ENCODE peak calls at places on chromosomes 3 and 15, in five cellular contexts. One of them, this sample, is unnamed.

GRCh38 chr3:130838898-130839572 is 54.8 kb upstream of the ATP2C1 start:
- ATAC-seq in thoracic aorta: no peak
- ATAC-seq in body of pancreas: no peak
- ATAC-seq in activated naive CD4-positive, alpha-beta T cell treated with anti-CD3 and anti-CD28 coated beads, Interleukin-2, amount 50 U/mL, for 72 hours: no peak
- ATAC-seq in HCT116: no peak
- ATAC-seq in this sample: no peak

GRCh38 chr3:101303836-101304235 is 16.5 kb downstream of the IMPG2 start:
- ATAC-seq in HCT116: no peak
- ATAC-seq in activated naive CD4-positive, alpha-beta T cell treated with anti-CD3 and anti-CD28 coated beads, Interleukin-2, amount 50 U/mL, for 72 hours: no peak
- ATAC-seq in body of pancreas: no peak
- ATAC-seq in thoracic aorta: no peak
- ATAC-seq in this sample: no peak

GRCh38 chr15:49718846-49719245 is 98.0 kb downstream of the DTWD1 start:
- ATAC-seq in activated naive CD4-positive, alpha-beta T cell treated with anti-CD3 and anti-CD28 coated beads, Interleukin-2, amount 50 U/mL, for 72 hours: no peak
- ATAC-seq in body of pancreas: no peak
- ATAC-seq in thoracic aorta: no peak
- ATAC-seq in HCT116: no peak
- ATAC-seq in this sample: no peak

GRCh38 chr3:32584660-32585059 is 14.0 kb upstream of the DYNC1LI1 start:
- ATAC-seq in activated naive CD4-positive, alpha-beta T cell treated with anti-CD3 and anti-CD28 coated beads, Interleukin-2, amount 50 U/mL, for 72 hours: no peak
- ATAC-seq in body of pancreas: no peak
- ATAC-seq in thoracic aorta: no peak
- ATAC-seq in HCT116: no peak
- ATAC-seq in this sample: no peak

GRCh38 chr3:178672263-178672662 is 136.0 kb downstream of the KCNMB2 start:
- ATAC-seq in thoracic aorta: no peak
- ATAC-seq in HCT116: no peak
- ATAC-seq in body of pancreas: no peak
- ATAC-seq in activated naive CD4-positive, alpha-beta T cell treated with anti-CD3 and anti-CD28 coated beads, Interleukin-2, amount 50 U/mL, for 72 hours: no peak
- ATAC-seq in this sample: no peak

GRCh38 chr3:112531358-112531781 is 30.4 kb downstream of the ATG3 start:
- ATAC-seq in thoracic aorta: no peak
- ATAC-seq in body of pancreas: no peak
- ATAC-seq in activated naive CD4-positive, alpha-beta T cell treated with anti-CD3 and anti-CD28 coated beads, Interleukin-2, amount 50 U/mL, for 72 hours: no peak
- ATAC-seq in HCT116: no peak
- ATAC-seq in this sample: no peak

GRCh38 chr3:15542641-15543040 is 21.1 kb upstream of the COLQ start:
- ATAC-seq in activated naive CD4-positive, alpha-beta T cell treated with anti-CD3 and anti-CD28 coated beads, Interleukin-2, amount 50 U/mL, for 72 hours: no peak
- ATAC-seq in body of pancreas: no peak
- ATAC-seq in HCT116: no peak
- ATAC-seq in thoracic aorta: peak; percentile 48
- ATAC-seq in this sample: no peak

GRCh38 chr3:64426551-64426950 is 201.3 kb upstream of the PRICKLE2 start:
- ATAC-seq in HCT116: no peak
- ATAC-seq in activated naive CD4-positive, alpha-beta T cell treated with anti-CD3 and anti-CD28 coated beads, Interleukin-2, amount 50 U/mL, for 72 hours: no peak
- ATAC-seq in thoracic aorta: no peak
- ATAC-seq in body of pancreas: no peak
- ATAC-seq in this sample: no peak

GRCh38 chr3:63975705-63976104 is 47.6 kb downstream of the PSMD6 start:
- ATAC-seq in body of pancreas: peak; percentile 39
- ATAC-seq in activated naive CD4-positive, alpha-beta T cell treated with anti-CD3 and anti-CD28 coated beads, Interleukin-2, amount 50 U/mL, for 72 hours: no peak
- ATAC-seq in thoracic aorta: no peak
- ATAC-seq in HCT116: no peak
- ATAC-seq in this sample: no peak

This sample was measured in activated T-helper 17 cell treated with anti-CD3 and anti-CD28 coated beads, Interleukin-2, amount 50 U/mL, for 72 hours.